ENCODE peak calls at places on chromosome 22, in four cellular contexts. H is MCF 10A, L is foreskin fibroblast, I is AG10803. Y is an unnamed sample.
A peak's percentile ranks its signal among the peaks of the same experiment; 100 is the strongest.

GRCh38 chr22:46058591-46059519 is 81.9 kb upstream of the WNT7B start:
- DNase-seq in H (peak; percentile 20), L (no peak), I (no peak), Y (no peak)

GRCh38 chr22:27970596-27971220 is 51.7 kb upstream of the PITPNB start:
- DNase-seq in H (no peak), L (no peak), I (peak; percentile 40), Y (no peak)

GRCh38 chr22:46050451-46050845 is 73.5 kb upstream of the WNT7B start:
- DNase-seq in H (no peak), L (no peak), I (no peak), Y (no peak)

GRCh38 chr22:25572708-25573161 is 8.3 kb downstream of the GRK3 start:
- DNase-seq in H (no peak), L (no peak), I (no peak), Y (no peak)

GRCh38 chr22:20663941-20664593 is 109.8 kb upstream of the SERPIND1 start:
- DNase-seq in H (no peak), L (no peak), I (no peak), Y (no peak)

GRCh38 chr22:45376009-45376408 is 37.4 kb downstream of the SMC1B start:
- DNase-seq in H (no peak), L (no peak), I (no peak), Y (no peak)

GRCh38 chr22:30694638-30695350 is at the start of gene OSBP2:
- DNase-seq in H (no peak), L (no peak), I (no peak), Y (peak; percentile 62)

GRCh38 chr22:37676691-37677627 is 1.5 kb downstream of the LGALS1 start:
- DNase-seq in H (peak; percentile 94), L (peak; percentile 99), I (peak; percentile 98), Y (peak; percentile 92)

GRCh38 chr22:46829140-46829891 is 66.9 kb downstream of the TBC1D22A start:
- DNase-seq in H (peak; percentile 84), L (peak; percentile 81), I (peak; percentile 95), Y (peak; percentile 37)

GRCh38 chr22:44246615-44247326 is 66.0 kb downstream of the SHISAL1 start:
- DNase-seq in H (no peak), L (no peak), I (no peak), Y (no peak)

GRCh38 chr22:44247923-44248892 is 64.5 kb downstream of the SHISAL1 start:
- DNase-seq in H (no peak), L (no peak), I (no peak), Y (no peak)

GRCh38 chr22:44248926-44249325 is 63.8 kb downstream of the SHISAL1 start:
- DNase-seq in H (no peak), L (no peak), I (no peak), Y (no peak)

GRCh38 chr22:44245867-44246266 is 65.1 kb downstream of the PARVG start:
- DNase-seq in H (no peak), L (no peak), I (no peak), Y (no peak)

DNA sequence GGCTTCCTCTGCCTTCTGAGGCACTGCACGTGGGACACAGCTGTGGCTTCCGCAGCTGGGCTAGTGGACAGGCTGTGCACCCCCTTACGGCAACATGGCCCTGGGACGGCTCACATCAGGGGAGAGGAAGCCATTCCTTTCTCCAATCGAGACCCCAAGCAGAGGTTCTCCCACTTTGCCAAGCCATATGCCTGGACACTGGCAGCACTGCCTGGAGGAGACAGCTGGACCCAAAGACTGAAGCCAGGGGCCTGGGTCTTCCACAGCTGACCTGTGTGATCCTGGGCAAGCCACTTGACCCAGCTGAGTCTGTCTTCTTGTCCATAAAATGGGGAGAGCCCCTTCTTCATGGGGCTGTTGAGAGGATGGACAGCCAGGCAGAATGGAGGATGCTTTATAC is 65.4 kb downstream of the SHISAL1 start:
- DNase-seq in H (no peak), L (no peak), I (no peak), Y (no peak)
- TF ChIP-seq CTCF in H (no peak), L (no peak), I (no peak), Y (no peak)

GRCh38 chr22:44369241-44369652 is 56.5 kb upstream of the SHISAL1 start:
- DNase-seq in H (no peak), L (no peak), I (no peak), Y (no peak)
- TF ChIP-seq CTCF in H (no peak), L (no peak), I (no peak), Y (no peak)

GRCh38 chr22:23155831-23156230 is 10.6 kb downstream of the RAB36 start:
- DNase-seq in H (no peak), L (no peak), I (no peak), Y (no peak)
- TF ChIP-seq CTCF in H (no peak), L (no peak), I (no peak), Y (no peak)

GRCh38 chr22:39364646-39365405 is 15.0 kb downstream of the SYNGR1 start:
- DNase-seq in H (no peak), L (no peak), I (peak; percentile 46), Y (no peak)
- TF ChIP-seq CTCF in H (peak; percentile 6), L (peak; percentile 19), I (peak; percentile 31), Y (no peak)

GRCh38 chr22:31898911-31899310 is 45.4 kb upstream of the YWHAH start:
- DNase-seq in H (no peak), L (no peak), I (no peak), Y (no peak)

GRCh38 chr22:31898406-31898805 is 45.9 kb upstream of the YWHAH start:
- DNase-seq in H (no peak), L (no peak), I (no peak), Y (no peak)

GRCh38 chr22:31899661-31900060 is 44.7 kb upstream of the YWHAH start:
- DNase-seq in H (no peak), L (no peak), I (no peak), Y (no peak)

GRCh38 chr22:31896472-31896871 is 47.9 kb upstream of the YWHAH start:
- DNase-seq in H (no peak), L (no peak), I (no peak), Y (no peak)

GRCh38 chr22:31897842-31898241 is 46.5 kb upstream of the YWHAH start:
- DNase-seq in H (no peak), L (peak; percentile 43), I (peak; percentile 49), Y (no peak)
- TF ChIP-seq CTCF in H (no peak), L (no peak), I (no peak), Y (no peak)

DNA sequence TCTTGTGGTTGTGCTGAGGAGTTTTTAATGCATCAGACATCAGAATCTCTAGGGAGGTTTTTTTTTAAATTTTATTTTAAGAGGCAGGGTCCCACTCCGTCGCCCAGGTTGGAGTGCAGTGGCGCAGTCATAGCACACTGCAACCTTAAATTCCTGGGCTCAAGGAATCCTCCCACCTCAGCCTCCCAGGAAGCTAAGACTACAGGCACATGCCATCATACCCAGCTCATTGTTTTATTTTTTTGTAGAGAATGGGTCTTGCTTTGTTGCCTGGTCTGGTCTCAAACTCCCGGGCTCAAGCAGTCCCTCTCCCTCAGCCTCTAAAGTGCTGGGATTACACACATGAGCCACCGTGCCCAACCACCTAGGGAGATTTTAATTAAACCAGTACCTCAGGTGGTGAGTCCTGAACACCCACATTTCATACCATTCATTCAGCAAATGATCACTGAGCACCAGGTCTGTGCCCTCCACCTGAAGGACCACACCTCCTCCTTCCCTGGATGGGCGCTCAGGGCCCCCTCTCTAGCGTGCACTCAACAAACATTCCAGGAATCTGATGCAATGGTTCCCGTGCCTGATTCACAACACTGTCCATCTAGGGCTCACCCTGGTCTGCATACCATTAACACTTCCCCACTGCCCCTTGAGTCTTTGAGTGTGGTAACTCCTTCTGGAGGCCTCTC is 9.5 kb upstream of the MYH9 start:
- DNase-seq in H (peak; percentile 35), L (no peak), I (peak; percentile 76), Y (peak; percentile 50)
- TF ChIP-seq CTCF in H (no peak), L (no peak), I (peak; percentile 15), Y (no peak)

GRCh38 chr22:50696799-50697561 is 24.4 kb downstream of the SHANK3 start:
- DNase-seq in H (no peak), L (no peak), I (peak; percentile 11), Y (peak; percentile 41)
- TF ChIP-seq CTCF in H (peak; percentile 27), L (peak; percentile 67), I (peak; percentile 52), Y (no peak)

GRCh38 chr22:40348025-40348658 is 1.8 kb downstream of the ADSL start:
- DNase-seq in H (peak; percentile 65), L (peak; percentile 45), I (peak; percentile 69), Y (peak; percentile 55)

GRCh38 chr22:40345801-40346177 is 511 bp upstream of the ADSL start:
- DNase-seq in H (peak; percentile 51), L (no peak), I (peak; percentile 33), Y (no peak)

GRCh38 chr22:40347300-40347699 is 1.0 kb downstream of the ADSL start:
- DNase-seq in H (no peak), L (no peak), I (no peak), Y (peak; percentile 4)

GRCh38 chr22:40345271-40345670 is 1.0 kb upstream of the ADSL start:
- DNase-seq in H (peak; percentile 73), L (peak; percentile 27), I (peak; percentile 11), Y (peak; percentile 30)

GRCh38 chr22:40346178-40347064 is at the start of gene ADSL:
- DNase-seq in H (peak; percentile 86), L (peak; percentile 84), I (peak; percentile 79), Y (peak; percentile 93)
- TF ChIP-seq CTCF in H (no peak), L (no peak), I (peak; percentile 20), Y (no peak)

GRCh38 chr22:41672780-41673509 is 15.7 kb downstream of the SNU13 start:
- DNase-seq in H (peak; percentile 43), L (no peak), I (peak; percentile 53), Y (no peak)
- TF ChIP-seq CTCF in H (peak; percentile 31), L (peak; percentile 48), I (peak; percentile 65), Y (no peak)